ENCODE peak calls at places on chromosomes 5 and 9, in six cellular contexts. Q is cardiac muscle cell, E is glutamatergic neuron, T is OCI-LY7, A is fibroblast of lung, I is lower lobe of right lung. Z is an unnamed sample.

GRCh38 chr5:100790170-100790665 is 112.9 kb downstream of the ST8SIA4 start:
- DNase-seq in Q (peak; percentile 35), E (no peak), T (peak; percentile 74), A (no peak), I (no peak), Z (peak; percentile 33)

GRCh38 chr5:147925020-147925419 is 18.7 kb upstream of the C5orf46 start:
- DNase-seq in Q (no peak), E (no peak), T (no peak), A (no peak), I (no peak), Z (no peak)

GRCh38 chr5:60101561-60101960 is 208.0 kb upstream of the PDE4D start:
- DNase-seq in Q (no peak), E (no peak), T (no peak), A (peak; percentile 38), I (no peak), Z (no peak)

GRCh38 chr5:18113724-18114123 is 479.5 kb downstream of the TAF11L14 start:
- DNase-seq in Q (no peak), E (peak; percentile 25), T (no peak), A (peak; percentile 1), I (no peak), Z (no peak)

GRCh38 chr9:116187570-116188170 is 34.1 kb downstream of the PAPPA start:
- DNase-seq in Q (no peak), E (no peak), T (no peak), A (no peak), I (no peak), Z (no peak)

GRCh38 chr5:112366987-112367386 is 52.1 kb downstream of the EPB41L4A start:
- DNase-seq in Q (no peak), E (no peak), T (peak; percentile 8), A (no peak), I (no peak), Z (peak; percentile 44)

GRCh38 chr5:81533629-81534480 is 139.9 kb upstream of the ACOT12 start:
- DNase-seq in Q (no peak), E (no peak), T (no peak), A (no peak), I (no peak), Z (no peak)

GRCh38 chr9:38294561-38294960 is 97.9 kb upstream of the ALDH1B1 start:
- DNase-seq in Q (no peak), E (no peak), T (no peak), A (no peak), I (no peak), Z (no peak)

GRCh38 chr9:82149647-82150046 is 161.1 kb downstream of the SPATA31D1 start:
- DNase-seq in Q (no peak), E (no peak), T (no peak), A (no peak), I (no peak), Z (no peak)

GRCh38 chr5:115179068-115179958 is 9.6 kb upstream of the TRIM36 start:
- DNase-seq in Q (peak; percentile 63), E (peak; percentile 49), T (no peak), A (peak; percentile 20), I (no peak), Z (peak; percentile 28)

GRCh38 chr9:69768101-69768500 is 8.3 kb upstream of the PTAR1 start:
- DNase-seq in Q (no peak), E (no peak), T (no peak), A (no peak), I (no peak), Z (no peak)

GRCh38 chr5:140926903-140927573 is 939 bp downstream of the PCDHAC1 start:
- DNase-seq in Q (peak; percentile 10), E (no peak), T (no peak), A (peak; percentile 1), I (peak; percentile 54), Z (peak; percentile 15)

GRCh38 chr9:132578367-132578932 is 4.0 kb upstream of the BARHL1 start:
- DNase-seq in Q (no peak), E (no peak), T (no peak), A (no peak), I (peak; percentile 17), Z (no peak)

GRCh38 chr5:140118294-140118936 is 4.5 kb downstream of the PURA start:
- DNase-seq in Q (no peak), E (no peak), T (no peak), A (no peak), I (no peak), Z (no peak)

GRCh38 chr9:4943346-4943745 is 41.7 kb upstream of the JAK2 start:
- DNase-seq in Q (no peak), E (no peak), T (no peak), A (no peak), I (no peak), Z (no peak)

GRCh38 chr9:95336281-95336680 is 18.8 kb upstream of the FANCC start:
- DNase-seq in Q (peak; percentile 9), E (no peak), T (peak; percentile 24), A (no peak), I (no peak), Z (peak; percentile 4)

GRCh38 chr9:122131401-122131921 is 28.1 kb downstream of the NDUFA8 start:
- DNase-seq in Q (peak; percentile 46), E (peak; percentile 57), T (no peak), A (no peak), I (no peak), Z (no peak)

GRCh38 chr9:13614060-13614459 is 334.6 kb upstream of the MPDZ start:
- DNase-seq in Q (no peak), E (no peak), T (no peak), A (no peak), I (no peak), Z (no peak)

GRCh38 chr9:35096035-35096849 is at the start of gene PIGO:
- DNase-seq in Q (peak; percentile 91), E (peak; percentile 92), T (peak; percentile 92), A (peak; percentile 75), I (peak; percentile 95), Z (peak; percentile 88)

GRCh38 chr5:172683696-172684464 is 42.8 kb downstream of the NEURL1B start:
- DNase-seq in Q (no peak), E (no peak), T (no peak), A (no peak), I (no peak), Z (no peak)

DNA sequence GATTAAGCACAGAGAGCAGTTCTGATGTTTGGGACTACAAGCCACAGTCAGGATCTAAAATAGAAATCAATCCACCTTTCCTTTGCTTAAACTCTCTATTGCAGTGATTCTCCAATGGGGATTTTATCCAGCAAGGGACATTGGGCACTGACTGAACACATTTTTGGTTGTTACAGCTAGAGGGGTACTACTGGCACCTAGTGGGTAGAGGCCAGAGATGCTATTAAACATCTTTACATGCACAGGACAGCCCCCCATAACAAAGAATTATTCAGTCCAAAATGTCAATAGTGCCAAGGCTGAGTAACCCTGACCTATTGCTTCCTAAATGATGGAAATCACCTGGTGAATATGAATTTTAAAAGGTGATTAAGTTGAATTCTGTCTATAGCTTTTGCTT is 12.0 kb downstream of the ZNF622 start:
- DNase-seq in Q (peak; percentile 39), E (no peak), T (no peak), A (no peak), I (no peak), Z (no peak)
- TF ChIP-seq CTCF in Q (no peak), E (no peak), T (peak; percentile 23), A (peak; percentile 5), I (no peak), Z (no peak)

GRCh38 chr5:38753776-38754175 is 92.0 kb upstream of the OSMR start:
- DNase-seq in Q (no peak), E (no peak), T (no peak), A (peak; percentile 53), I (no peak), Z (no peak)

GRCh38 chr5:38749861-38750260 is 96.0 kb upstream of the OSMR start:
- DNase-seq in Q (no peak), E (no peak), T (no peak), A (no peak), I (no peak), Z (no peak)

GRCh38 chr5:38755171-38755570 is 90.6 kb upstream of the OSMR start:
- DNase-seq in Q (no peak), E (no peak), T (no peak), A (peak; percentile 83), I (no peak), Z (no peak)

GRCh38 chr5:38752622-38753021 is 93.2 kb upstream of the OSMR start:
- DNase-seq in Q (no peak), E (no peak), T (no peak), A (no peak), I (no peak), Z (no peak)

GRCh38 chr5:38751103-38751502 is 94.7 kb upstream of the OSMR start:
- DNase-seq in Q (no peak), E (no peak), T (no peak), A (no peak), I (no peak), Z (no peak)
- TF ChIP-seq CTCF in Q (peak; percentile 36), E (no peak), T (no peak), A (no peak), I (no peak), Z (no peak)

GRCh38 chr5:9284781-9285307 is 261.0 kb downstream of the SEMA5A start:
- DNase-seq in Q (peak; percentile 29), E (no peak), T (no peak), A (no peak), I (no peak), Z (no peak)

GRCh38 chr5:9284272-9284671 is 261.6 kb downstream of the SEMA5A start:
- DNase-seq in Q (no peak), E (no peak), T (no peak), A (no peak), I (no peak), Z (no peak)

GRCh38 chr5:9282211-9282610 is 263.7 kb downstream of the SEMA5A start:
- DNase-seq in Q (no peak), E (no peak), T (no peak), A (no peak), I (no peak), Z (no peak)

GRCh38 chr5:9283021-9283420 is 262.9 kb downstream of the SEMA5A start:
- DNase-seq in Q (no peak), E (no peak), T (no peak), A (no peak), I (no peak), Z (no peak)

DNA sequence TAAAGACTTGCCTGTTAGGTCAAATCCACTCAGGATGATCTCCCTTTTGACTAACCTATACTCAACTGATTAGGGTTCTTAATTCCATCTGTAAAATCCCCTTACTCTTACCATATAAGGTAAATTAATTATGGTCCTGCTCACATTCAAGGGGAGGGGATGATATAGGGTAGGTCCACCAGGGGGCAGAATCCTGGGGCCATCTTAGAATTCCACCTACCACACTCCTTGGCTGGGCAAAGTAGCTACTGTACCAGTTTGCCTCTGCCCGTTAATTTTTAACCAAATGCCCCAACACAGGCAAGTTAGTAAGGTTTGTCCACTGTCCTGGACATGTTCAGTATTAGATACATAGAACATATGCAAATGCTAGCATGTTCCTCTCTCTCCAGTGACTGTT is 262.4 kb downstream of the SEMA5A start:
- DNase-seq in Q (no peak), E (no peak), T (no peak), A (no peak), I (no peak), Z (no peak)
- TF ChIP-seq CTCF in Q (no peak), E (no peak), T (peak; percentile 16), A (no peak), I (no peak), Z (no peak)

DNA sequence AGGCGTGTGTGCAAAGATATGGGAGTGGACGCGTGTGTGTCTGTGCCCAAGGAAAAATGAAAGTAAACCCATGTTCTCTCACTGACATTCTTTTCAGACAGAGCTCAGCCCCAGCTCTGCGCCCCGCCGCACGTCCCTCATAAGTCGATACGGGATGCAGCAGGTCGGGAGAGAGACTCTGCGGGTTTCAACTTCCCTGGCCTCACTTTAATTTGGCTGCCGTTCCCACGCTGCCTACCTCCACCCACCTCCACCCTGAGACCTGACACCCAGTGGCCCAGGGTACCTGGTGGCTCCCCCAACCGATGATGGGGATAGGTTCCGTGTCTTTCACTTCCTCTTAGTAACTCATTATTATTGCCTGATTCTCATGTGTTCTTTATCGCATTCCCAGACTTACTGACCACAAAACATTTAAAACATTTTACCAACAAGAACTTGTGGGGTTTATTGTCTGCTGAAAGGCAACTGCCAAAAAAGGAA is 19.4 kb downstream of the LHX2 start:
- DNase-seq in Q (no peak), E (no peak), T (no peak), A (peak; percentile 88), I (no peak), Z (no peak)
- TF ChIP-seq CTCF in Q (no peak), E (no peak), T (no peak), A (no peak), I (no peak), Z (no peak)